ENCODE peak calls at places on chromosomes 6 and 20, in five cellular contexts. B is heart left ventricle; W is CD8-positive, alpha-beta T cell; V is hepatocyte; J is heart right ventricle. P is an unnamed sample.

GRCh38 chr6:107061125-107062020 is 33.4 kb downstream of the MTRES1 start:
- DNase-seq in B (no peak), J (no peak), W (no peak), V (no peak), P (no peak)

GRCh38 chr6:12939314-12939713 is 222.7 kb downstream of the PHACTR1 start:
- DNase-seq in V (no peak), J (no peak), B (no peak), W (no peak), P (no peak)

GRCh38 chr20:47785900-47786762 is 850 bp upstream of the SULF2 start:
- DNase-seq in J (peak; percentile 63), V (peak; percentile 87), B (peak; percentile 82), W (no peak), P (peak; percentile 62)

GRCh38 chr20:14991023-14991422 is 653.6 kb upstream of the FLRT3 start:
- DNase-seq in V (peak; percentile 27), B (no peak), W (no peak), J (no peak), P (no peak)

GRCh38 chr6:109513571-109514071 is 30.6 kb upstream of the ZBTB24 start:
- DNase-seq in B (no peak), W (no peak), J (no peak), V (no peak), P (no peak)

GRCh38 chr6:140586426-140587061 is 1212.1 kb upstream of the CITED2 start:
- DNase-seq in J (no peak), V (no peak), W (no peak), B (peak; percentile 40), P (no peak)

GRCh38 chr6:148544421-148544820 is 201.8 kb downstream of the SASH1 start:
- DNase-seq in J (no peak), V (no peak), W (no peak), B (no peak), P (no peak)

GRCh38 chr20:31915491-31916280 is 36.2 kb downstream of the PDRG1 start:
- DNase-seq in B (no peak), V (no peak), W (no peak), J (no peak), P (no peak)

GRCh38 chr20:57659131-57659788 is 39.0 kb upstream of the ZBP1 start:
- DNase-seq in V (no peak), B (peak; percentile 41), W (no peak), J (no peak), P (no peak)

GRCh38 chr6:133170602-133171001 is 70.6 kb upstream of the EYA4 start:
- DNase-seq in B (no peak), J (no peak), V (no peak), W (no peak), P (no peak)

GRCh38 chr6:157087974-157088373 is 235.3 kb downstream of the TMEM242 start:
- DNase-seq in V (no peak), J (no peak), B (no peak), W (no peak), P (no peak)

GRCh38 chr6:112222111-112222726 is 32.1 kb downstream of the LAMA4 start:
- DNase-seq in J (no peak), B (no peak), V (no peak), W (no peak), P (no peak)

GRCh38 chr20:63642518-63643247 is 10.5 kb downstream of the STMN3 start:
- DNase-seq in V (no peak), W (no peak), B (no peak), J (no peak), P (no peak)

GRCh38 chr6:147508871-147509608 is 550 bp downstream of the SAMD5 start:
- DNase-seq in J (peak; percentile 23), V (peak; percentile 52), W (no peak), B (peak; percentile 61), P (peak; percentile 13)

GRCh38 chr6:83183082-83183828 is 9.8 kb downstream of the PGM3 start:
- DNase-seq in J (no peak), V (peak; percentile 65), W (no peak), B (no peak), P (no peak)

GRCh38 chr6:35016417-35017221 is 124.5 kb downstream of the TCP11 start:
- DNase-seq in B (no peak), V (peak; percentile 34), W (no peak), J (peak; percentile 37), P (peak; percentile 32)

GRCh38 chr20:59831024-59831900 is 102.2 kb downstream of the SYCP2 start:
- DNase-seq in W (no peak), J (no peak), V (peak; percentile 78), B (no peak), P (no peak)

GRCh38 chr6:155121699-155122098 is 126.6 kb downstream of the TIAM2 start:
- DNase-seq in V (no peak), W (no peak), B (no peak), J (no peak), P (peak; percentile 35)

GRCh38 chr20:52783769-52784168 is 188.4 kb upstream of the TSHZ2 start:
- DNase-seq in J (no peak), W (no peak), B (no peak), V (no peak), P (no peak)

GRCh38 chr6:2913621-2914317 is 10.7 kb upstream of the SERPINB9 start:
- DNase-seq in W (no peak), J (no peak), V (no peak), B (no peak), P (no peak)

GRCh38 chr6:106083618-106084017 is 2.5 kb upstream of the PRDM1 start:
- DNase-seq in J (no peak), V (no peak), B (no peak), W (no peak), P (no peak)

GRCh38 chr6:149273318-149273717 is 44.2 kb upstream of the TAB2 start:
- DNase-seq in W (no peak), V (no peak), J (peak; percentile 33), B (peak; percentile 68), P (no peak)

GRCh38 chr6:79246891-79247290 is 12.4 kb upstream of the HMGN3 start:
- DNase-seq in W (no peak), J (no peak), B (no peak), V (no peak), P (no peak)

GRCh38 chr6:10999994-11000393 is 44.1 kb downstream of the ELOVL2 start:
- DNase-seq in V (no peak), J (no peak), W (no peak), B (no peak), P (no peak)

GRCh38 chr6:63764318-63764916 is 128.8 kb downstream of the PHF3 start:
- DNase-seq in W (no peak), J (no peak), V (peak; percentile 65), B (no peak), P (no peak)
- TF ChIP-seq CTCF in W (peak; percentile 77), J (peak; percentile 77), V (peak; percentile 70), B (peak; percentile 70), P (peak; percentile 80)

GRCh38 chr6:36757206-36757605 is 59.6 kb downstream of the RAB44 start:
- DNase-seq in W (no peak), V (no peak), B (no peak), J (no peak), P (no peak)

GRCh38 chr6:36755435-36756348 is 58.1 kb downstream of the RAB44 start:
- DNase-seq in V (no peak), B (no peak), W (peak; percentile 44), J (no peak), P (peak; percentile 36)

GRCh38 chr6:36758516-36759176 is 61.0 kb downstream of the RAB44 start:
- DNase-seq in W (no peak), V (no peak), J (no peak), B (no peak), P (no peak)

GRCh38 chr6:36757943-36758508 is 60.4 kb downstream of the RAB44 start:
- DNase-seq in B (no peak), W (no peak), J (no peak), V (no peak), P (no peak)

DNA sequence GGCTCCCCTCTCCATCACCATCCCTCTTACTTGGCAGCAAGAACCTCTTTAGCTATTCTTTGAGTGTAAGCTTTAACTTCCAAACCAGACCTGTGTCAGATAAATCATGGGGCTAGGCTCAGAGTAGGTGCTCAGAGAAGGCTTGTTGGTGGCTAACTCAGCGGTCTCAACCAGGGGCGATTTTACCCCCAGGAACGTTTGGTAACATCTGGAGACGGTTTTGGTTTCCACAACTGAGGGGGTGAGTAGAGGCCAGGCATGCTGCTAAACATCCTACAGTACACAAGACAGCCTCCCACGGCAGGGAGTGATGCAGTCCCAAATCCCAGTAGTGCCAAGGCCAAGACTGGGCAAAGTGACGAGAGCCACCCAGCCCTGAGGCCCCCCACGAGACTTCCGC is 59.1 kb downstream of the RAB44 start:
- DNase-seq in V (no peak), J (no peak), W (no peak), B (no peak), P (no peak)
- H3K4me1 ChIP-seq in V (no peaks in the 10 kb centered on the region), J (no peaks in the 10 kb centered on the region), W (peaks cover 15% of the 10 kb centered on the region), B (peaks cover 7% of the 10 kb centered on the region), P (peaks cover 26% of the 10 kb centered on the region)

GRCh38 chr6:87053312-87053711 is 41.6 kb downstream of the CGA start:
- DNase-seq in V (no peak), J (no peak), W (no peak), B (no peak), P (no peak)
- TF ChIP-seq CTCF in V (no peak), J (no peak), W (no peak), B (no peak), P (no peak)

GRCh38 chr6:159100789-159101182 is 56.0 kb upstream of the TAGAP start:
- DNase-seq in V (no peak), B (no peak), W (no peak), J (no peak), P (no peak)
- H3K4me1 ChIP-seq in V (peaks cover 18% of the 10 kb centered on the region), B (peaks cover 6% of the 10 kb centered on the region), W (peaks cover 59% of the 10 kb centered on the region), J (no peaks in the 10 kb centered on the region), P (no peaks in the 10 kb centered on the region)

GRCh38 chr20:50744143-50744792 is 12.9 kb downstream of the PARD6B start:
- DNase-seq in W (no peak), V (peak; percentile 92), B (peak; percentile 71), J (peak; percentile 56), P (peak; percentile 87)
- TF ChIP-seq CTCF in W (no peak), V (peak; percentile 59), B (no peak), J (peak; percentile 60), P (peak; percentile 16)

DNA sequence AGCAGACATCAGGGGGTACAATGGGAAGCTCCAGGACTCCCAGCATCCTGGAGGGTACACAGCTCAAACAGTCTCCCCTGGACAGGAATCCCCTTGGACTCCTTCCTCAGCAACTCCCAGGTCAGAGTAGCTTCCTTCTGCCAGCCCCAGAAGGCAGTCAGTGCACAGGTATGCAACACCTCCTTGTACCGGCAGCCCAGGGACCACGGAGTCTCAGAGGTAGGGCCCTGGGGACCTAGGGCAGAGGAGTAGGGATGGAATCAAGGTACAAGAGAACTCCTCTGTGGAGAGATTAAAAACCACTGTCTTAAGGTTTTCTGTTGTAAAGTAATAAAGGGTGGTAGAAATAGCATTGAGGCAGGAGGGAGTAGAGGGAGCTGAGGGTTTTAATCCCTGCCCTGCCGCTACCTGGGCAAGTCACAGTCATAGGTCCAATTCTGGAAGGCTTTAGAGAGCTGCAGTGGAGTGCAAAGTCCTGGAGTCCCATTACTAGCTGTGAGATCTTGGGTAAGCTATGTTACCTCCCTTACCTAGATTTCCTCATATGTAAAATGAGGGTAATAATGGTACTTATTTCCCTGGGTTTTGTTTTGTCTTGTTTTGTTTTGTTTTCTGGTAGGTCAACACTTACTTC is 7.4 kb downstream of the TP53TG5 start:
- DNase-seq in W (no peak), J (no peak), V (no peak), B (no peak), P (no peak)
- H3K4me1 ChIP-seq in W (peaks cover 36% of the 10 kb centered on the region), J (no peaks in the 10 kb centered on the region), V (peaks cover 8% of the 10 kb centered on the region), B (peaks cover 24% of the 10 kb centered on the region), P (no peaks in the 10 kb centered on the region)